ENCODE peak calls at places on chromosomes 5 and 9, in nine cellular contexts. X is ovary; L is HT1080; S is CD8-positive, alpha-beta memory T cell; N is RPMI8226; W is GM20000; V is renal cortical epithelial cell; R is kidney; Q is GM12878. A is an unnamed sample.

GRCh38 chr5:107773479-107773878 is 102.7 kb upstream of the EFNA5 start:
- DNase-seq in X (no peak), L (no peak), S (no peak), N (no peak), W (no peak), V (no peak), R (no peak), Q (no peak), A (no peak)

GRCh38 chr5:158857376-158857775 is 242.3 kb downstream of the EBF1 start:
- DNase-seq in X (no peak), L (no peak), S (no peak), N (no peak), W (no peak), V (no peak), R (no peak), Q (no peak), A (no peak)

GRCh38 chr9:14992025-14992424 is 81.8 kb upstream of the FREM1 start:
- DNase-seq in X (no peak), L (peak), S (no peak), N (peak), W (no peak), V (no peak), R (no peak), Q (no peak), A (no peak)

GRCh38 chr5:135714126-135714894 is 120.2 kb upstream of the SLC25A48 start:
- DNase-seq in X (no peak), L (peak), S (no peak), N (no peak), W (no peak), V (no peak), R (no peak), Q (no peak), A (no peak)

GRCh38 chr5:164475339-164475977 is 970.0 kb downstream of the MAT2B start:
- DNase-seq in X (no peak), L (peak), S (no peak), N (no peak), W (no peak), V (peak), R (no peak), Q (no peak), A (no peak)

GRCh38 chr9:68872026-68872501 is 141.8 kb downstream of the PRKACG start:
- DNase-seq in X (no peak), L (no peak), S (no peak), N (no peak), W (no peak), V (no peak), R (no peak), Q (no peak), A (peak)

GRCh38 chr5:142522983-142523382 is 162.9 kb downstream of the FGF1 start:
- DNase-seq in X (no peak), L (no peak), S (no peak), N (no peak), W (no peak), V (no peak), R (no peak), Q (no peak), A (no peak)

GRCh38 chr9:78927099-78927940 is 630.4 kb downstream of the PSAT1 start:
- DNase-seq in X (no peak), L (no peak), S (no peak), N (no peak), W (no peak), V (peak), R (no peak), Q (no peak), A (no peak)

GRCh38 chr5:116771466-116772151 is 197.0 kb upstream of the SEMA6A start:
- DNase-seq in X (no peak), L (peak), S (no peak), N (no peak), W (no peak), V (no peak), R (no peak), Q (no peak), A (peak)

GRCh38 chr9:93673844-93674334 is 97.5 kb downstream of the PHF2 start:
- DNase-seq in X (no peak), L (no peak), S (no peak), N (no peak), W (no peak), V (no peak), R (peak), Q (no peak), A (no peak)

GRCh38 chr5:77255617-77256016 is 45.1 kb downstream of the PDE8B start:
- DNase-seq in X (no peak), L (no peak), S (no peak), N (no peak), W (no peak), V (no peak), R (no peak), Q (no peak), A (no peak)

GRCh38 chr5:95915999-95916686 is 45.5 kb downstream of the ELL2 start:
- DNase-seq in X (no peak), L (no peak), S (no peak), N (no peak), W (no peak), V (no peak), R (no peak), Q (no peak), A (no peak)

GRCh38 chr9:13049223-13049622 is 230.3 kb downstream of the MPDZ start:
- DNase-seq in X (no peak), L (no peak), S (no peak), N (no peak), W (no peak), V (no peak), R (no peak), Q (no peak), A (no peak)

GRCh38 chr9:92385001-92385400 is 19.4 kb downstream of the OGN start:
- DNase-seq in X (no peak), L (no peak), S (no peak), N (no peak), W (no peak), V (no peak), R (no peak), Q (no peak), A (no peak)

GRCh38 chr9:88678431-88678830 is 143.5 kb downstream of the NXNL2 start:
- DNase-seq in X (no peak), L (no peak), S (no peak), N (no peak), W (no peak), V (no peak), R (no peak), Q (no peak), A (no peak)

GRCh38 chr5:161544350-161544765 is 2.2 kb downstream of the GABRB2 start:
- DNase-seq in X (no peak), L (peak), S (no peak), N (peak), W (peak), V (peak), R (no peak), Q (no peak), A (peak)

GRCh38 chr5:173293817-173294672 is 34.2 kb downstream of the STC2 start:
- DNase-seq in X (peak), L (peak), S (peak), N (peak), W (peak), V (peak), R (peak), Q (peak), A (peak)

GRCh38 chr9:6931913-6932312 is 174.1 kb downstream of the KDM4C start:
- DNase-seq in X (peak), L (peak), S (no peak), N (no peak), W (no peak), V (peak), R (no peak), Q (no peak), A (no peak)

GRCh38 chr5:143311428-143311827 is 92.1 kb downstream of the NR3C1 start:
- DNase-seq in X (no peak), L (peak), S (no peak), N (no peak), W (no peak), V (peak), R (no peak), Q (no peak), A (no peak)

GRCh38 chr5:94433393-94434149 is 184.8 kb downstream of the KIAA0825 start:
- DNase-seq in X (no peak), L (peak), S (no peak), N (peak), W (no peak), V (peak), R (no peak), Q (no peak), A (no peak)

GRCh38 chr5:179289756-179290385 is 55.4 kb downstream of the ADAMTS2 start:
- DNase-seq in X (peak), L (no peak), S (no peak), N (no peak), W (no peak), V (no peak), R (no peak), Q (no peak), A (no peak)

GRCh38 chr5:35822541-35822940 is 34.1 kb upstream of the IL7R start:
- DNase-seq in X (no peak), L (no peak), S (peak), N (no peak), W (no peak), V (no peak), R (no peak), Q (no peak), A (no peak)

GRCh38 chr9:104881991-104882555 is 45.9 kb downstream of the ABCA1 start:
- DNase-seq in X (no peak), L (no peak), S (no peak), N (no peak), W (no peak), V (no peak), R (no peak), Q (no peak), A (no peak)

GRCh38 chr5:169263591-169263990 is 37.3 kb downstream of the SLIT3 start:
- DNase-seq in X (no peak), L (no peak), S (no peak), N (no peak), W (no peak), V (no peak), R (no peak), Q (no peak), A (no peak)

GRCh38 chr5:17192191-17192590 is 25.2 kb upstream of the BASP1 start:
- DNase-seq in X (no peak), L (no peak), S (no peak), N (no peak), W (no peak), V (no peak), R (no peak), Q (no peak), A (no peak)

GRCh38 chr5:76958976-76959767 is 6.3 kb downstream of the CRHBP start:
- DNase-seq in X (no peak), L (peak), S (no peak), N (no peak), W (no peak), V (peak), R (no peak), Q (no peak), A (no peak)

GRCh38 chr9:38406476-38407186 is 14.1 kb downstream of the ALDH1B1 start:
- DNase-seq in X (no peak), L (no peak), S (no peak), N (no peak), W (no peak), V (no peak), R (no peak), Q (no peak), A (no peak)

GRCh38 chr5:106587-106986 is 14.6 kb downstream of the PLEKHG4B start:
- DNase-seq in X (no peak), L (no peak), S (no peak), N (no peak), W (no peak), V (no peak), R (no peak), Q (no peak), A (no peak)

GRCh38 chr5:16852251-16853005 is 83.7 kb downstream of the MYO10 start:
- DNase-seq in X (no peak), L (no peak), S (no peak), N (no peak), W (no peak), V (peak), R (no peak), Q (no peak), A (no peak)

GRCh38 chr9:132008871-132009812 is 70.5 kb downstream of the MED27 start:
- DNase-seq in X (no peak), L (peak), S (no peak), N (no peak), W (no peak), V (no peak), R (no peak), Q (no peak), A (no peak)